ENCODE peak calls at places on chromosomes 12 and 14, in ten cellular contexts. H, O, V, P, A, N, S, Q, D and M are unnamed samples.

GRCh38 chr12:76085159-76085868 is 829 bp upstream of the NAP1L1 start:
- DNase-seq in A (no peak), H (no peak), S (no peak), N (peak; percentile 72), V (no peak), O (peak; percentile 10), P (no peak), D (no peak), Q (no peak), M (no peak)

GRCh38 chr14:92997343-92998061 is 74.6 kb downstream of the CHGA start:
- DNase-seq in O (no peak), N (no peak), Q (no peak), V (no peak), S (no peak), H (no peak), A (no peak), D (no peak), P (no peak), M (no peak)

GRCh38 chr12:74897425-74898211 is 312.0 kb downstream of the KCNC2 start:
- DNase-seq in N (no peak), S (no peak), Q (no peak), P (no peak), O (peak; percentile 78), H (no peak), A (no peak), D (no peak), V (no peak), M (no peak)

GRCh38 chr12:49264466-49264872 is 413 bp upstream of the TUBA1C start:
- DNase-seq in Q (no peak), D (no peak), A (no peak), P (no peak), S (no peak), N (peak; percentile 34), H (peak; percentile 81), O (no peak), V (no peak), M (peak; percentile 56)

GRCh38 chr12:113647048-113647447 is 175.4 kb upstream of the LHX5 start:
- DNase-seq in A (no peak), O (no peak), Q (no peak), N (no peak), V (no peak), D (no peak), S (no peak), H (no peak), P (no peak), M (no peak)

GRCh38 chr12:93803408-93803807 is 126.2 kb downstream of the CRADD start:
- DNase-seq in Q (no peak), D (no peak), N (no peak), H (no peak), P (no peak), S (peak; percentile 75), O (peak; percentile 79), V (no peak), A (no peak), M (no peak)

GRCh38 chr12:125346361-125346760 is 281.1 kb downstream of the AACS start:
- DNase-seq in O (no peak), V (no peak), P (peak; percentile 11), Q (no peak), H (no peak), A (no peak), N (no peak), S (no peak), D (no peak), M (no peak)

GRCh38 chr12:79407671-79408622 is 282.8 kb downstream of the PAWR start:
- DNase-seq in P (peak; percentile 94), O (peak; percentile 81), N (no peak), A (peak; percentile 76), Q (peak; percentile 64), D (peak; percentile 21), V (peak; percentile 56), S (peak; percentile 73), H (no peak), M (no peak)

GRCh38 chr14:105241641-105242040 is 6.7 kb upstream of the BTBD6 start:
- DNase-seq in N (no peak), D (no peak), A (no peak), H (no peak), Q (no peak), S (no peak), V (no peak), O (no peak), P (no peak), M (no peak)

GRCh38 chr14:90626550-90626949 is 189.7 kb downstream of the TTC7B start:
- DNase-seq in P (no peak), A (no peak), H (no peak), N (no peak), Q (peak; percentile 94), S (no peak), O (no peak), V (no peak), D (no peak), M (no peak)

GRCh38 chr12:25997401-25997973 is 39.0 kb downstream of the RASSF8 start:
- DNase-seq in A (peak; percentile 94), D (no peak), S (peak; percentile 76), Q (no peak), H (no peak), V (no peak), N (no peak), O (peak; percentile 66), P (peak; percentile 100), M (no peak)

GRCh38 chr12:63308701-63309100 is 157.7 kb upstream of the AVPR1A start:
- DNase-seq in H (no peak), S (no peak), O (no peak), A (no peak), V (no peak), D (no peak), Q (no peak), P (no peak), N (no peak), M (no peak)

DNA sequence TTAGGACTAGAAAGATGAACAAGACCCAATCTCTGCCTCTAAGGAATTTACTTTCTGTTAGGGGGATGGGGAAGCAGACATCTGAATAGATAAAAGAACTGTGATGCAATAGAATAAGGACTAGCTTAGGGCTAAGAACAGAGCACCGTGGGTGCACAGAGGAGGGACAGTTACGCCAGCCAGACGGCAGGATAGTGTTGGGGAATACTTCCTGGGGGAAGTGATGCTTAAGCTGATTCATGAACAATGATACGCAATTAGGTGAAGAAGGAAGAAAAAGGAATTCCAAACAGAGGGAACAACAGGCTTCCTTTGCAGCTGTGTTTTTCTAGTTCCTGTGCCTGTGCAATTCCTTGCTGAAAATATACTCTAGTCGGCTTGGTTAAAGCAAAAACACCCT is 501.1 kb downstream of the APAF1 start:
- DNase-seq in H (no peak), P (no peak), A (no peak), S (no peak), O (no peak), D (no peak), N (no peak), Q (no peak), V (no peak), M (no peak)
- TF ChIP-seq CTCF in H (no peak), P (no peak), A (no peak), S (no peak), O (no peak), D (no peak), N (no peak), Q (no peak), V (no peak), M (no peak)

GRCh38 chr12:6084261-6084968 is 40.1 kb downstream of the VWF start:
- DNase-seq in Q (peak; percentile 83), A (peak; percentile 52), H (no peak), O (peak; percentile 64), D (no peak), N (no peak), P (peak; percentile 86), V (peak; percentile 35), S (no peak), M (no peak)
- TF ChIP-seq CTCF in Q (no peak), A (no peak), H (no peak), O (no peak), D (no peak), N (no peak), P (no peak), V (no peak), S (no peak), M (no peak)

DNA sequence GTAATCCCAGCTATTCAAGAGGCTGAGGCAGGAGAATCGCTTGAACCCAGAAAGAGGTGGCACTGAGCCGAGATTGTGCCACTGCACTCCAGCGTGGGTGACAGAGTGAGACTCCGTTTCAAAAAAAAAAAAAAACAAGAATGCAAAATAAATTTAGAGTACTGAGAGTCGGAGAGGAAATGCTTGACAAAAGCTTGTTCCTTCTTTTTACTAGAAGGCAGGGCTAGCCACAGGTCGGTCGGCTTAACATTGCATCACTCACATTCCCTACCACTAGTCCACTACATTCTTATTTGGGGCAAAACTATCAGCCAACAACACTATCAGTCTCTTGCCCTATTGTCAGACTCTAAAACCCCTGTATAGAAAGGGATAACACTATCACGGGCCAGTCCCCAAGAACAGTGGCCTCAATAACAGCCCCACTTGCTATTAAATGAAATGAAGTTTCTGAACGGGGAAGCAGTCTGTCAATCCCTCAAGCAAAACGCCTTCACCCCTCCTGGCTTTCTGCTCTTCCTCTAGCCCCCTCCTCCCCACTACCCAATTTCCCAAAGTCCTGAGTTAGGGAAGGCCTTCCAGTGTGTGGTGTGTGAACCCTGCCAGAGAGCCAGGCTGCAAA is 1.0 kb downstream of the RNF41 start:
- DNase-seq in V (no peak), N (no peak), Q (no peak), A (no peak), O (peak; percentile 36), H (no peak), D (no peak), P (peak; percentile 33), S (peak; percentile 23), M (peak; percentile 21)
- TF ChIP-seq CTCF in V (no peak), N (no peak), Q (no peak), A (no peak), O (no peak), H (no peak), D (no peak), P (no peak), S (no peak), M (no peak)

GRCh38 chr12:100345020-100345767 is 11.7 kb upstream of the SLC17A8 start:
- DNase-seq in D (no peak), P (no peak), A (no peak), H (no peak), N (no peak), S (no peak), V (no peak), Q (no peak), O (no peak), M (no peak)

GRCh38 chr12:100346660-100347059 is 10.2 kb upstream of the SLC17A8 start:
- DNase-seq in A (peak; percentile 6), Q (no peak), S (no peak), N (no peak), V (no peak), P (peak; percentile 26), H (no peak), D (no peak), O (no peak), M (no peak)

DNA sequence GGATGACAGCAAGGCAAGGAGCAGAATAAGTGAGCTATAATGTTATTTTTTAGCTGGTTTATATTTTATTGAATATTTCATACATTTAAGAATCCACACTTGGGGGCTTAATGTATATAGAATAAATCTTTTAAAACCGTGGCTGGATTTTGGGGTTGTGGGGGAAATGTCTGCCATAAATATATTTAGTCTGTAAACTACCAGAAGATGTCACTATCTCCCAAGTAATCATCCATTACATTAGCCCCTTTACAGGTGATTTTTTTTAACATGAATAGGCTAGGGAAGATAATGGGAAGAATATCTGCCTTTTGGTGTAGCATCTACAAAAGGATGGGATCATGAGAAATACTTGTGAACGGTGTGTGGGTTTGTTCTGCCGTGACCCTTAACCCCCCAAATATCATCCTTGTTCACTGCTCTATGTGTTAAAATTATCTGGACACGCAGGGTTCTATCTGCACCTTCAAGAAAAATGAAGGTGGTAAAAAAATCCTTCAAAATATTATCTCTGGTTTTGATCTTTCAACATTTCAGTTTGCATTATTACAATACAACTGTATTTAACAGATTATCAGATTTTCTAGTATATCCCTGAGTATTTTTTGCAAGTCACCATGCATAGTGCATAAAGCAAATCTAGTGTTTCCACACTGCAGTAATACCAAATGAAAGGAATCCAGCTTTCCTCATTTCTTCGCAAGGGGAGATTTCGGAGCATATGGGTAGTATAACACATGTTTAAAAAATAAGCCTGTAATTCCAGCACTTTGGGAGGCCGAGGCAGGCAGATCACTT is 8.0 kb upstream of the SLC17A8 start:
- DNase-seq in N (no peak), A (peak; percentile 10), H (no peak), P (peak; percentile 66), S (no peak), V (no peak), Q (no peak), O (peak; percentile 10), D (no peak), M (no peak)
- TF ChIP-seq CTCF in N (no peak), A (peak; percentile 6), H (no peak), P (peak; percentile 73), S (peak; percentile 21), V (peak; percentile 8), Q (peak; percentile 12), O (peak; percentile 38), D (peak; percentile 51), M (no peak)